ENCODE peak calls at places on chromosomes 16 and 17, in nine cellular contexts. L is T-helper 9 cell; F is heart right ventricle; H is HT1080; Y is mucosa of descending colon; K is iPS DF 19.7; A is activated CD4-positive, alpha-beta T cell treated with anti-CD3 and anti-CD28 coated beads, Interleukin-2, amount 10 ng/mL, durations not matched to agents 7 days and 5 days; O is activated naive CD4-positive, alpha-beta T cell; M is stimulated activated CD4-positive, alpha-beta T cell treated with anti-CD3 and anti-CD28 coated beads, Interleukin-4, amount 100 ng/mL, for 4 hours. U is an unnamed sample.

GRCh38 chr16:676565-677297 is 1.3 kb downstream of the RHBDL1 start:
- DNase-seq in L (no peak), F (no peak), H (no peak), Y (peak), K (no peak), A (no peak), O (no peak), M (peak), U (no peak)

GRCh38 chr16:79871906-79872305 is 271.4 kb upstream of the MAF start:
- DNase-seq in L (no peak), F (no peak), H (peak), Y (no peak), K (no peak), A (no peak), O (no peak), M (no peak), U (no peak)

GRCh38 chr17:13725286-13725990 is 123.7 kb upstream of the HS3ST3A1 start:
- DNase-seq in L (no peak), F (no peak), H (peak), Y (no peak), K (no peak), A (no peak), O (no peak), M (no peak), U (peak)

GRCh38 chr16:88315543-88316105 is 67.1 kb upstream of the ZNF469 start:
- DNase-seq in L (no peak), F (peak), H (peak), Y (peak), K (no peak), A (no peak), O (no peak), M (no peak), U (peak)

GRCh38 chr16:81546781-81547180 is 102.2 kb downstream of the CMIP start:
- DNase-seq in L (no peak), F (no peak), H (no peak), Y (no peak), K (no peak), A (no peak), O (no peak), M (no peak), U (no peak)

GRCh38 chr16:88347656-88348376 is 34.9 kb upstream of the ZNF469 start:
- DNase-seq in L (no peak), F (no peak), H (no peak), Y (no peak), K (no peak), A (peak), O (no peak), M (no peak), U (no peak)

GRCh38 chr16:88719267-88719932 is 13.1 kb downstream of the CTU2 start:
- DNase-seq in L (no peak), F (peak), H (no peak), Y (no peak), K (no peak), A (no peak), O (no peak), M (no peak), U (no peak)

GRCh38 chr16:3695610-3696369 is 21.5 kb downstream of the TRAP1 start:
- DNase-seq in L (no peak), F (no peak), H (no peak), Y (no peak), K (no peak), A (no peak), O (no peak), M (no peak), U (no peak)

GRCh38 chr16:17666293-17666692 is 195.5 kb upstream of the XYLT1 start:
- DNase-seq in L (no peak), F (no peak), H (no peak), Y (no peak), K (no peak), A (no peak), O (no peak), M (no peak), U (no peak)

GRCh38 chr16:17356243-17356933 is 114.4 kb downstream of the XYLT1 start:
- DNase-seq in L (no peak), F (no peak), H (no peak), Y (peak), K (no peak), A (no peak), O (no peak), M (no peak), U (no peak)

GRCh38 chr17:82333279-82334171 is at the start of gene SECTM1:
- DNase-seq in L (no peak), F (peak), H (no peak), Y (peak), K (no peak), A (no peak), O (no peak), M (no peak), U (peak)

GRCh38 chr17:42408076-42408475 is 15.0 kb downstream of the CAVIN1 start:
- DNase-seq in L (no peak), F (peak), H (no peak), Y (no peak), K (no peak), A (no peak), O (no peak), M (no peak), U (no peak)

U was measured in NCI-H226.